ENCODE peak calls at places on chromosomes 7 and 10, in five cellular contexts. N is psoas muscle, J is AG04449, A is A549, R is fibroblast of mammary gland. D is an unnamed sample.

GRCh38 chr10:124671486-124672075 is 72.6 kb downstream of the FAM53B start:
- DNase-seq in N (peak), R (peak), A (peak), J (no peak), D (no peak)

GRCh38 chr10:132832186-132832983 is 46.4 kb upstream of the NKX6-2 start:
- DNase-seq in R (no peak), N (no peak), J (no peak), A (no peak), D (no peak)

GRCh38 chr7:129298268-129298893 is 73.6 kb downstream of the AHCYL2 start:
- DNase-seq in A (peak), N (peak), R (peak), J (no peak), D (peak)

GRCh38 chr7:152594801-152595200 is 81.1 kb downstream of the XRCC2 start:
- DNase-seq in J (no peak), A (no peak), N (no peak), R (no peak), D (no peak)

GRCh38 chr10:10623958-10624590 is 393.6 kb upstream of the CELF2 start:
- DNase-seq in A (no peak), R (peak), J (no peak), N (no peak), D (no peak)

GRCh38 chr7:48087349-48087748 is 1.7 kb upstream of the UPP1 start:
- DNase-seq in N (no peak), R (peak), J (peak), A (no peak), D (no peak)

GRCh38 chr7:101717986-101718746 is 89.1 kb upstream of the MYL10 start:
- DNase-seq in R (peak), A (no peak), J (no peak), N (peak), D (no peak)

GRCh38 chr10:92038949-92039348 is 115.4 kb downstream of the BTAF1 start:
- DNase-seq in N (no peak), A (no peak), R (no peak), J (no peak), D (no peak)

GRCh38 chr10:90047243-90047729 is 345.9 kb downstream of the KIF20B start:
- DNase-seq in R (peak), A (no peak), J (no peak), N (no peak), D (no peak)

GRCh38 chr10:24953350-24954074 is 1.1 kb upstream of the PRTFDC1 start:
- DNase-seq in N (no peak), R (peak), J (no peak), A (no peak), D (no peak)

GRCh38 chr7:13115157-13115772 is 427.8 kb downstream of the ARL4A start:
- DNase-seq in J (no peak), A (peak), N (no peak), R (no peak), D (no peak)

GRCh38 chr10:125859128-125859817 is 21.8 kb downstream of the DHX32 start:
- DNase-seq in J (no peak), R (no peak), A (no peak), N (no peak), D (no peak)

GRCh38 chr7:74726309-74727101 is 47.3 kb upstream of the NCF1 start:
- DNase-seq in J (no peak), A (no peak), R (no peak), N (no peak), D (no peak)

GRCh38 chr7:5001911-5002310 is 42.9 kb upstream of the MMD2 start:
- DNase-seq in J (no peak), A (no peak), N (no peak), R (no peak), D (no peak)

GRCh38 chr10:44478040-44478439 is 93.1 kb upstream of the CXCL12 start:
- DNase-seq in N (no peak), J (no peak), R (peak), A (no peak), D (no peak)

GRCh38 chr10:856405-857157 is 74.9 kb downstream of the LARP4B start:
- DNase-seq in J (no peak), N (no peak), R (no peak), A (no peak), D (no peak)

GRCh38 chr10:32142646-32143045 is 86.4 kb upstream of the KIF5B start:
- DNase-seq in R (peak), A (no peak), N (no peak), J (no peak), D (peak)

GRCh38 chr10:4016214-4016740 is 231.3 kb upstream of the KLF6 start:
- DNase-seq in N (no peak), J (no peak), R (no peak), A (no peak), D (no peak)

GRCh38 chr10:43396928-43397624 is 11.9 kb downstream of the HNRNPF start:
- DNase-seq in J (no peak), A (peak), N (peak), R (peak), D (no peak)

GRCh38 chr10:88657901-88658300 is 6.3 kb upstream of the LIPF start:
- DNase-seq in R (peak), A (no peak), J (no peak), N (no peak), D (no peak)

GRCh38 chr7:27130540-27131389 is at the start of gene HOXA4:
- DNase-seq in J (no peak), N (peak), R (peak), A (peak), D (no peak)

GRCh38 chr7:18041202-18041601 is 13.6 kb upstream of the PRPS1L1 start:
- DNase-seq in A (no peak), J (no peak), N (no peak), R (no peak), D (no peak)

GRCh38 chr10:57788117-57788516 is 479.6 kb downstream of the IPMK start:
- DNase-seq in R (no peak), A (no peak), J (no peak), N (no peak), D (no peak)

GRCh38 chr7:122885583-122886356 is 490 bp downstream of the CADPS2 start:
- DNase-seq in J (no peak), A (peak), N (peak), R (peak), D (no peak)

GRCh38 chr7:158031820-158032424 is 555.7 kb downstream of the PTPRN2 start:
- DNase-seq in J (no peak), R (no peak), A (no peak), N (no peak), D (no peak)

GRCh38 chr10:100076750-100077149 is 4.9 kb downstream of the CPN1 start:
- DNase-seq in J (no peak), N (no peak), R (no peak), A (no peak), D (no peak)

GRCh38 chr7:5226921-5227785 is 37.1 kb downstream of the WIPI2 start:
- DNase-seq in A (no peak), R (no peak), N (no peak), J (no peak), D (no peak)

GRCh38 chr7:152615052-152615741 is 60.7 kb downstream of the XRCC2 start:
- DNase-seq in A (no peak), J (no peak), N (no peak), R (peak), D (no peak)

GRCh38 chr7:115059312-115059711 is 137.4 kb downstream of the MDFIC start:
- DNase-seq in R (no peak), A (no peak), J (peak), N (no peak), D (no peak)

GRCh38 chr7:7946486-7946885 is 22.1 kb upstream of the GLCCI1 start:
- DNase-seq in R (no peak), A (no peak), N (no peak), J (no peak), D (no peak)

DNA sequence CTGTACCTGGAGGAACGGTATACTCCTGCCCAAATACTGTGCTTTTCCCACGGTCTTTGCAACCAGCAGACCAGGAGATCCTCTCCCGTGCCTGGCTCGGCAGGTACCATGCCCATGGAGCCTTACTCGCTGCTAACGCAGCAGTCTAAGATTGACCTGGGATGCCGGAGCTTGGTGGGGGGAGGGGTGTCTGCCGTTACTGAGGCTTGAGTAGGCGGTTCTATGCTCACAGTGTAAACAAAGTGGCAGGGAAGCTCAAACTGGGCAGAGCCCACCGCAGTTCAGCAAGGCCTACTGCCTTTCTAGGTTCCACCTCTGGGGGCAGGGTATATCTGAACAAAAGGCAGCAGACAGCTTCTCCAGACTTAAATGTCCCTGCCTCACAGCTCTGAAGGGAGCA is 22.7 kb downstream of the VPS41 start:
- DNase-seq in J (no peak), N (no peak), A (no peak), R (no peak), D (no peak)
- H3K4me3 ChIP-seq in J (no peak), N (no peak), A (no peak), R (no peak), D (no peak)

GRCh38 chr7:90409667-90410066 is 6.4 kb downstream of the CLDN12 start:
- DNase-seq in N (no peak), J (no peak), A (no peak), R (peak), D (no peak)
- TF ChIP-seq CTCF in N (no peak), J (no peak), A (no peak), R (no peak), D (no peak)

DNA sequence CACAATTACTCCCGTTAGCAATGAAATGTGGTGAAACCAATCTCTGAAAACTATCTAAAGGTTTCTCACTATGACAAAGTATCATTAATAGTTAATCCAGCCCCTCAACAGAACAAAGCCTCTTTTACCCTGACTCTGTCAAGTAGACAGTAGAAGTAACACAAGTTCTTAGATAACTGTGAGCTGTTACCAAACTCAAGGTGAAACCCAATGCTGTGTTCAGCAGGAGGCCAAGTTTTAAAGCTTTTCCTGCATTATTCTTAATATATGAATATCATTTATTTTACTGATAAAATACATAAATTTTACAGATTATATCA is 109.1 kb downstream of the SRPK2 start:
- DNase-seq in J (no peak), N (no peak), A (no peak), R (no peak), D (no peak)
- H3K4me3 ChIP-seq in J (no peak), N (no peak), A (no peak), R (no peak), D (no peak)

DNA sequence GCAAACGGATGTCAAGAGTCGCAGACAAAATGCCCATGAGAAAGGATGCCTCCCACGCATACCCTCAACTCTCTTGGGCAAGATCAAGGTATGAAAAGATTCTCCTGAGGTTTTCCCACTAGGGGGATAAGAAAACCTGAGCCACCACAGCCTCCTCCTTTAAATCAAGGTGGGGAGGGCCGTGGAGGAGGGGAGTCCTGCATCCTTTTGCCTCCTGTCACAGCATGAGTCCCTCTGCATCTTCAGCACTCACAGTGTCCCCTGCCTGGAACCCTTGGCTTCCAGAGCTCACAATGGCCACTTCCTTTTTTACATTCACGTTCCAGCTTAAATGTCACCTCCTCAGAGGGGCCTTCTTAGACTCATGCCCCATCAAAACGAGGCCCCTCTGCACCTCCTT is 207.6 kb downstream of the GLI3 start:
- DNase-seq in N (no peak), A (no peak), J (no peak), R (no peak), D (no peak)
- TF ChIP-seq CTCF in N (no peak), A (no peak), J (no peak), R (no peak), D (no peak)

DNA sequence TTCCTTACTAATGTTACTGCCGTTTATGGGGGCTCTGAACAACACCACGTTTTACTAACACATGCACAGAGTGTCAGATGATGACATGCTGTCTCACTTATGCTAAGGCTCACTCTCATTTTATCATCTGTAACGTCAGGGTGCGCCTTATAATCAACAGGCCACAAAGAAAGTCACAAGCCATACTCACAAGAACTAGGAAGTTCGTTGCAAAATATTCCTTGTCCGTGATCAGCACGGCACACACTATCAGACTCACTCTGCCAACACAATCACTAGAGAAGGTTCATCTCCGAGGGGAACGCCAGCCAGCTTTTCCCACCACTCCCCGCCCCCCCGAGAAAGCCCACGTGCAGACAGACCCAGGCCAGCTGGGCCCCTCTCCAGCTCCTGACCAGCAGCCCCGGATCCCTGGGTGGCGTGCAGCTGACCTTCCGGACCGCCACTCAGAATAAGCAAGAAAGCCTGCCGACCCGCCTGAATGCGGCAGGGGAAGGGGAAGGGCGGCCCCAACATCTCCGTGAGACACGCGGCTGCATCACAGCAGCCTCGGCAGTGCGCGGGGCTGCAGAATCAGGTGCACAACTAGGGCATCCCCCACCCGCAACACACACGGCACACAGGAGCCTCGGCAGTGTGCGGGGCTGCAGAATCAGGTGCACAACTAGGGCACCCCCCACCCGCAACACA is 2.7 kb upstream of the GPR146 start:
- DNase-seq in R (no peak), J (no peak), A (no peak), N (no peak), D (no peak)
- H3K4me3 ChIP-seq in R (no peak), J (no peak), A (no peak), N (no peak), D (no peak)

DNA sequence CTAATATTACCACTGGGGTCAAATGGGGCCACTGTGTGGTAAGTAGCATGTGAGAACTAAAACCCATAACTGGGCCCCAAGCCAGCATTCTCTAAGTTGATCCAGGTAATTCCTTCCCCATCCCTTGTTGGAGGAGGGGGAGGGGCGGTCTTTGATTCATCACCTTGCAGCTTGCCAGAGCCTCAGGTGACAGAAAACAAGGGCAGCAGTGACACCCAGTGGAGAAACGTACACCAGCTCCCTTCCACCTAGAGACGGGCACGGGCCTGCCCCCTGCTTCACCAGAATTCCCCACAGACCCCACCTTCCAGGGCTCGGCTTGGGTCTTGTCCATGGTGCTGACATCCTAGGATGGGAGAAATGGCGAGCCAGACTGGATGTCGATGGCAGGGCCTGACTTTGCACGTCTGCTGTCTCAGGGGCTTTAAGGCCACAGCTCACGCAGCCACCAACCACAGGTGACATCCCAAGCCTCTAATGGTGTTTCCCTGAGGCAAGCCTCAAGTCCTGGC is 102.0 kb downstream of the STRA8 start:
- DNase-seq in A (peak), R (peak), N (peak), J (no peak), D (no peak)
- TF ChIP-seq CTCF in A (peak), R (peak), N (peak), J (no peak), D (peak)

DNA sequence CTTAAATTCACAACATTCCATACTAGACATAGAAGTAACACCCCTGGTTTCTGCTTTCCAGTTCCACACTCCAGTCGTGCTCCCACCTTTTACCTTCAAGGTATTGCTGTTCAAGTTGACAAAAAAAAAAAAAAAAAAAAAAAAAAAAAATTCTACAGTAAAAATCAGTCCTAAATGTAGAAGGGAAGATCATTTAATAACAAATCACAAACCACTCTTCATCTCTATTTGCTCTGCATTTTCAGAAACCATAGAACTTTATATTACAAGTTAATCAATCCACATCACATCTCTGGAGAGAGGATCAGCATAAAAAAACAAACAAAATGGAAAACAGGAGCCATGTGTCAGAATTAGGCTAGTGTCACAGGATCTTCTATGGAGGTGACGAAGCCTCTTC is 206.3 kb upstream of the KLF14 start:
- DNase-seq in N (no peak), R (peak), J (no peak), A (no peak), D (no peak)
- H3K4me3 ChIP-seq in N (peak), R (peak), J (peak), A (peak), D (no peak)